ENCODE peak calls at places on chromosomes 5 and 9, in six cellular contexts. D, Y, G, C, N and W are unnamed samples. For H3K4me1, the result is how much of the 10 kb centered on the place peaks cover.

GRCh38 chr9:132192728-132193127 is 30.9 kb downstream of the NTNG2 start:
- DNase-seq in D (no peak), Y (no peak), G (no peak), C (no peak), N (no peak), W (no peak)

GRCh38 chr5:56757077-56757476 is 58.3 kb upstream of the MAP3K1 start:
- DNase-seq in N (peak), G (no peak), Y (no peak), D (peak), C (no peak), W (no peak)

GRCh38 chr9:113657765-113658564 is 194.4 kb downstream of the RGS3 start:
- DNase-seq in D (peak), C (peak), G (peak), N (peak), Y (peak), W (peak)

GRCh38 chr9:108377382-108377781 is 478.4 kb downstream of the ACTL7B start:
- DNase-seq in C (no peak), G (no peak), Y (no peak), N (no peak), D (no peak), W (no peak)

GRCh38 chr9:90476058-90476457 is 166.6 kb downstream of the DIRAS2 start:
- DNase-seq in Y (no peak), G (no peak), D (no peak), C (no peak), N (no peak), W (no peak)

GRCh38 chr9:91832322-91832721 is 117.7 kb downstream of the ROR2 start:
- DNase-seq in G (no peak), Y (no peak), N (no peak), C (no peak), D (no peak), W (no peak)

GRCh38 chr5:132905938-132906337 is 32.5 kb downstream of the LEAP2 start:
- DNase-seq in C (no peak), D (peak), G (no peak), Y (no peak), N (peak), W (no peak)

GRCh38 chr5:111472096-111472495 is 40.2 kb downstream of the STARD4 start:
- DNase-seq in G (no peak), D (no peak), N (no peak), C (no peak), Y (no peak), W (no peak)

GRCh38 chr9:133969681-133970580 is 22.2 kb downstream of the VAV2 start:
- DNase-seq in N (no peak), D (no peak), G (no peak), Y (no peak), C (peak), W (peak)

GRCh38 chr9:96553070-96553469 is 66.6 kb downstream of the CDC14B start:
- DNase-seq in D (peak), Y (no peak), G (no peak), N (peak), C (no peak), W (no peak)

GRCh38 chr5:43469671-43470396 is 13.8 kb downstream of the TMEM267 start:
- DNase-seq in C (no peak), G (no peak), D (no peak), Y (no peak), N (no peak), W (no peak)

GRCh38 chr9:109387206-109387605 is 66.3 kb upstream of the EPB41L4B start:
- DNase-seq in Y (no peak), C (no peak), G (no peak), D (no peak), N (no peak), W (no peak)

GRCh38 chr5:28012538-28012937 is 974.2 kb upstream of the CDH9 start:
- DNase-seq in D (no peak), Y (no peak), N (no peak), C (no peak), G (no peak), W (no peak)

GRCh38 chr9:84838879-84839278 is 169.3 kb downstream of the NTRK2 start:
- DNase-seq in G (no peak), D (no peak), N (no peak), C (no peak), Y (no peak), W (no peak)

DNA sequence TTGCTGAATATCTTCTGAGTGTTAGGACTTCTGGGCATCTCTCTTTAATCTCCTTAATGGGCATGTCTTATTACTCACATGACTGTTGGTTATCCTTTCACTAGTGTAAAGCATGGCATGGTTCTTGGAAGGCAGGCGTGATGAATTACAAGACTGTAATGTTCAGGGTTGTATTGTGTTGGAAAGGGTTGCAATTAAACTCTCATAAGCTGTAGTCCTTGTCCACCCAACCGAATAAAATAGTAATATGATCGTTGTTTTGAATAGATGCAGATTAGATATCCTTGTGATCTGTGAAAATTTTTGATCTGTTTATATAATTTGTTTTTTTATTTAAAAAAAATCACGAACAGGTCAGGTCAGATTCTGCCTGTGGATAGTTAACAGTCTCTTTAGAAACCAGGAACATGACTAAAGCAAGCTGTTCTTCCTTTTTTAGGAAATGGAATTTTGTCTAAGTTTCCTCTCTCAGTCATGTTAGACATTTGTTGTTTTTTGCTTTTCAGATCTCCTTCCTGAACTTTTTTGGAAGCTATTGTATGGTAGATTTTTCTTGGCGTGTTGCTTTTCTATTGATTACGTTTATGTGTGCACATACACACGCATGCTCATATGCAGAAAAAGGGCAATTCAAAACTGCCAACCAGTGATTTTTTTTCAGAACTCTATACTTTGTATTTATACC is 121.8 kb downstream of the ARHGEF28 start:
- DNase-seq in G (no peak), D (no peak), N (no peak), Y (no peak), C (no peak), W (no peak)
- H3K4me3 ChIP-seq in G (no peak), D (no peak), N (peak), Y (no peak), C (no peak), W (no peak)

GRCh38 chr9:38041564-38042267 is 27.3 kb downstream of the SHB start:
- DNase-seq in D (no peak), N (no peak), G (no peak), Y (no peak), C (no peak), W (no peak)
- H3K4me1 ChIP-seq in D (half or more), N (under half), G (under half), Y (half or more), C (under half), W (half or more)

DNA sequence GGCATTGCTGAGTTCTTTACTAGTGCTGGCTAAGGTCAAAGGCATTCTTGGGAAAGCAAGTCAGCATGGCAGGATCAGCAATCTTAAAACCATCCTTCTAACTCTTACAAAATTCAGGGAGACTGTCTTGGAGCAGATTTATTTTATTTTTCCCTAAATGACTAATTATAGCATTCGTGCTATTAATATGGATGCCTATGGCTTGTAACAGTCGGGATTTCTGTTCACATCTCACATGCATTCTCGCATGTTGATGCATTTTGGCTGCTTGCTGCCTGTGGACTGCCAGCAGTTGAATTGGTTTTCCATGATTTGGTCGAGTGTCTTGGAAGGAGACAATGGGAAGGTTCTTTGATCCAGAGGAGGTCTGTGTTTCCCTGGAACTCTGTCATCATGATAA is 82.2 kb downstream of the ARHGAP26 start:
- DNase-seq in C (no peak), G (no peak), D (no peak), N (no peak), Y (no peak), W (no peak)
- H3K4me3 ChIP-seq in C (no peak), G (no peak), D (no peak), N (no peak), Y (no peak), W (no peak)

GRCh38 chr5:136516617-136517016 is 151.3 kb upstream of the TRPC7 start:
- DNase-seq in C (no peak), Y (no peak), D (no peak), G (no peak), N (no peak), W (no peak)
- H3K4me1 ChIP-seq in C (under half), Y (under half), D (under half), G (under half), N (under half), W (under half)